ENCODE peak calls at places on chromosome 6, in six cellular contexts. U, W, R, C, V and P are unnamed samples.

GRCh38 chr6:123091091-123091895 is 95.3 kb downstream of the CLVS2 start:
- DNase-seq in U (peak; percentile 79), W (no peak), R (peak; percentile 43), C (no peak), V (no peak), P (no peak)

GRCh38 chr6:37517411-37517812 is 17.7 kb upstream of the CCDC167 start:
- DNase-seq in U (no peak), W (peak; percentile 15), R (no peak), C (peak; percentile 61), V (no peak), P (no peak)

GRCh38 chr6:75601608-75602163 is at the start of gene SENP6:
- DNase-seq in U (peak; percentile 71), W (peak; percentile 79), R (peak; percentile 93), C (peak; percentile 89), V (peak; percentile 81), P (peak; percentile 85)

GRCh38 chr6:169141706-169142705 is 111.6 kb downstream of the THBS2 start:
- DNase-seq in U (no peak), W (no peak), R (no peak), C (peak; percentile 33), V (no peak), P (no peak)

GRCh38 chr6:156600678-156601077 is 176.5 kb upstream of the ARID1B start:
- DNase-seq in U (no peak), W (no peak), R (no peak), C (no peak), V (no peak), P (no peak)

GRCh38 chr6:6909111-6909510 is 198.7 kb upstream of the RREB1 start:
- DNase-seq in U (no peak), W (no peak), R (no peak), C (no peak), V (no peak), P (no peak)

GRCh38 chr6:105644073-105644489 is 241.2 kb upstream of the PREP start:
- DNase-seq in U (no peak), W (no peak), R (no peak), C (no peak), V (peak; percentile 3), P (no peak)

GRCh38 chr6:106562001-106562400 is 67.3 kb downstream of the RTN4IP1 start:
- DNase-seq in U (no peak), W (no peak), R (no peak), C (peak; percentile 35), V (no peak), P (no peak)

GRCh38 chr6:90401933-90402830 is 105.5 kb upstream of the BACH2 start:
- DNase-seq in U (no peak), W (no peak), R (no peak), C (no peak), V (no peak), P (peak; percentile 27)

GRCh38 chr6:4894049-4894448 is 109.8 kb downstream of the RPP40 start:
- DNase-seq in U (no peak), W (no peak), R (no peak), C (no peak), V (no peak), P (no peak)

GRCh38 chr6:41824571-41825569 is 37.4 kb downstream of the TOMM6 start:
- DNase-seq in U (peak; percentile 89), W (no peak), R (peak; percentile 38), C (no peak), V (no peak), P (no peak)

GRCh38 chr6:116536216-116536621 is 9.3 kb downstream of the TRAPPC3L start:
- DNase-seq in U (peak; percentile 75), W (peak; percentile 72), R (peak; percentile 76), C (peak; percentile 79), V (peak; percentile 90), P (peak; percentile 77)

GRCh38 chr6:151284431-151285060 is 44.8 kb downstream of the AKAP12 start:
- DNase-seq in U (no peak), W (no peak), R (no peak), C (no peak), V (no peak), P (no peak)

GRCh38 chr6:21186479-21187055 is 407.0 kb upstream of the SOX4 start:
- DNase-seq in U (no peak), W (no peak), R (no peak), C (no peak), V (no peak), P (no peak)
- H3K9me2 ChIP-seq in U (no peaks in the 10 kb centered on the region), W (no peaks in the 10 kb centered on the region), R (no peaks in the 10 kb centered on the region), C (no peaks in the 10 kb centered on the region), V (no peaks in the 10 kb centered on the region), P (no peaks in the 10 kb centered on the region)

DNA sequence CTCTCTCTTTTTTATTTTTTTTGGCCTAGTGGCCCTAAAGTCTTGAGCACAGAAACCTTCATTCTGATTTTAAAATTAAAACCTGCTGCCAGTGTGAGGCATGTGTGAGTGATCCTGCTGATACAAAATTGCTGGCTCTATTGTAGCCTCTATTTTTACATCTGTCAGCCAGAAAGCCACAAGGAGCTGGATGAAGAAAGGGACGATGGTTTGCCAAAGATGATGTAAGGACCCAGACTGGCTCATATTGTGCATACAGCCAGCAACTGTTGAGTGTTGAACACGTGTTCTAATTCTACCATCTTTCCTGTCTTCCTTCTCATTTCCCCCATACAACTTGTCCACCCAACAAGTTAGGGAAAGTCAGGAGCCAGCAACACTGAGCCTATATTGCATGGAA is 40.8 kb upstream of the ATXN1 start:
- DNase-seq in U (no peak), W (no peak), R (no peak), C (peak; percentile 90), V (no peak), P (no peak)
- H3K4me2 ChIP-seq in U (no peak overlapping the region), W (no peak overlapping the region), R (no peak overlapping the region), C (peak overlapping the region; percentile 38), V (no peak overlapping the region), P (no peak overlapping the region)

DNA sequence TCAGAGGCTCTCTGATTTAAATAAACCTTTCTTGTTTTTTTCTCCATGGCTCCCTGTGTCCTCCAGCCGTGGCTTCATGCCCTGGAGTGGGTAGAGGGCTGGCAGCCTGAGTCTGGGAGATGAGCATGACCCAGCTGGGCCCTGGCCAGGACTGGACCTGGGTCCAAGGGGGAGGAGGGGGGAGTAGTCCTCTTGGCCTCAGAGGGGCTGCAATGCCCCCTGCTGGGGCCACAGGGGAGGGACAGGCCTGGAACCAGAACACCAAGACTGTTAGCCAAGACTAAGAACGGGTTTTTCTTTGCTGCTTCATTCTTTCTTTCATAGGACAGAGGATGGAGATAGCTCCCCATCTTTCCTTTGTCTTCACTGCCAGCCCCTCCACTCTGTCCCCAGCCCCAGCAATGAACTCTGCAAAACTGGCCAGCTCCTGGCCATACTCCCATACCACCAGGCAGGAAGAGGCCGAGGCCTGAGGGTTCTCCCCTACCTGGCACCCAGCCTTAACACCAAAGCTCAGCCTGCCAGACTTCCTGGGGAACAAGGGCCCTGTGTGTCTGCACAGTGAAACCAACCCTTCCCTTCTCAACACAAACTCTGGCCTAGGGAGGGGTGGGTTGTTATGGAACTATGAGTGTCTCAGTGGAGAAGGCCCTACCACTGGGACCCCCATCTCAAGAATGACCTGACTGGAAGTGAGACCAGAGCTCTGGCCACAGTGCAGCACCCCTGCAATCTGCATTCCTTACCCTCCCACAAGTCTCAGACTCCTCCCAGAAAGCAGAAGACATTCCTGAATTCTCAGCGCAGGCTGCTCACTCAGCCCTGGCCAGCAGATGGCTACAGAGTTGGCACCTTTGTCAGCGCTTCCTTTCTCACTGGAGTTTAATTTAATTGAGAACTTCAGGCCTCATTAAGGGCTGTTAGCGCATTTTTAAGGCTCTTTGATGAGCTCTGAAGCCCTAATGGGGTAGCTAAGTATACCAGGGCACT is 11.0 kb downstream of the SLC29A1 start:
- DNase-seq in U (peak; percentile 60), W (no peak), R (peak; percentile 84), C (peak; percentile 90), V (peak; percentile 91), P (peak; percentile 62)
- H3K27ac ChIP-seq in U (no peak overlapping the region), W (no peak overlapping the region), R (peak overlapping the region; percentile 76), C (peak overlapping the region; percentile 82), V (peak overlapping the region; percentile 95), P (no peak overlapping the region)

GRCh38 chr6:48109902-48110301 is 1.1 kb downstream of the PTCHD4 start:
- DNase-seq in U (peak; percentile 27), W (no peak), R (no peak), C (peak; percentile 14), V (no peak), P (no peak)

GRCh38 chr6:48111575-48111974 is 578 bp upstream of the PTCHD4 start:
- DNase-seq in U (no peak), W (no peak), R (no peak), C (no peak), V (peak; percentile 16), P (no peak)

GRCh38 chr6:48113130-48113529 is 2.1 kb upstream of the PTCHD4 start:
- DNase-seq in U (no peak), W (no peak), R (no peak), C (no peak), V (no peak), P (no peak)

GRCh38 chr6:48110436-48111142 is 408 bp downstream of the PTCHD4 start:
- DNase-seq in U (no peak), W (no peak), R (no peak), C (no peak), V (no peak), P (no peak)

DNA sequence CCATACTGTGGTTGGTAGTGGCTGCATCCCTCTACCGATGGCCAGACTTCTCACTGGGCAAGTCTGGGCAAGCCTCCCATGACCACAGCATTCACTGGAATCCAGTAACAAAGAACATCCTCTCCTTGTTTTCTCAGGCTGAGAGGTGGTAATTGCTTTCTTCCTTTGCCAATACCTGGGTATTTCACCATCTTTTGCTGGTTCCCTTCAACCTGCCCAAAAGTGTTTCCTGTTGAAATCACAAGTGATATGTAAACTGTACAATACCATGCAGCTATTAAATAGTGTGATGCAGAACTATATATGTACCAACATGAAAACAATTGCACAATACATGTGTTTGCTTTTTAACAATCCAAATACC is at the start of gene PTCHD4:
- DNase-seq in U (peak; percentile 6), W (no peak), R (no peak), C (peak; percentile 52), V (peak; percentile 59), P (no peak)
- H3K9me2 ChIP-seq in U (no peaks in the 10 kb centered on the region), W (no peaks in the 10 kb centered on the region), R (no peaks in the 10 kb centered on the region), C (no peaks in the 10 kb centered on the region), V (no peaks in the 10 kb centered on the region), P (no peaks in the 10 kb centered on the region)

GRCh38 chr6:134515976-134516375 is 198.1 kb upstream of the SGK1 start:
- DNase-seq in U (no peak), W (no peak), R (no peak), C (peak; percentile 38), V (no peak), P (no peak)
- H3K4me2 ChIP-seq in U (no peak overlapping the region), W (no peak overlapping the region), R (no peak overlapping the region), C (no peak overlapping the region), V (no peak overlapping the region), P (no peak overlapping the region)